ENCODE peak calls at places on chromosomes 5 and 9, in eight cellular contexts. One of them, this sample, is unnamed. For H3K9me3, the result is how much of the 10 kb centered on the place peaks cover.

GRCh38 chr9:93128011-93128714 is 5.9 kb downstream of the NINJ1 start:
- DNase-seq in uterus: no peak
- DNase-seq in breast epithelium: peak
- DNase-seq in right lobe of liver: peak
- DNase-seq in SK-N-MC: no peak
- DNase-seq in psoas muscle: peak
- DNase-seq in PC-3: no peak
- DNase-seq in left ventricle myocardium inferior: no peak
- DNase-seq in this sample: no peak

GRCh38 chr9:91156451-91157234 is 205.1 kb downstream of the AUH start:
- DNase-seq in uterus: no peak
- DNase-seq in breast epithelium: no peak
- DNase-seq in right lobe of liver: no peak
- DNase-seq in SK-N-MC: no peak
- DNase-seq in psoas muscle: no peak
- DNase-seq in PC-3: no peak
- DNase-seq in left ventricle myocardium inferior: no peak
- DNase-seq in this sample: no peak

GRCh38 chr5:150113047-150113744 is 26.8 kb upstream of the CSF1R start:
- DNase-seq in uterus: no peak
- DNase-seq in breast epithelium: peak
- DNase-seq in right lobe of liver: no peak
- DNase-seq in SK-N-MC: no peak
- DNase-seq in psoas muscle: no peak
- DNase-seq in PC-3: peak
- DNase-seq in left ventricle myocardium inferior: no peak
- DNase-seq in this sample: no peak

GRCh38 chr9:130962418-130963316 is 23.6 kb upstream of the FIBCD1 start:
- DNase-seq in uterus: peak
- DNase-seq in breast epithelium: no peak
- DNase-seq in right lobe of liver: no peak
- DNase-seq in SK-N-MC: no peak
- DNase-seq in psoas muscle: no peak
- DNase-seq in PC-3: peak
- DNase-seq in left ventricle myocardium inferior: no peak
- DNase-seq in this sample: no peak

GRCh38 chr9:109875495-109875894 is 95.5 kb downstream of the PALM2AKAP2 start:
- DNase-seq in uterus: no peak
- DNase-seq in breast epithelium: no peak
- DNase-seq in right lobe of liver: no peak
- DNase-seq in SK-N-MC: no peak
- DNase-seq in psoas muscle: no peak
- DNase-seq in PC-3: no peak
- DNase-seq in left ventricle myocardium inferior: no peak
- DNase-seq in this sample: no peak

GRCh38 chr5:45696206-45696836 is at the start of gene HCN1:
- DNase-seq in uterus: peak
- DNase-seq in breast epithelium: peak
- DNase-seq in right lobe of liver: peak
- DNase-seq in SK-N-MC: no peak
- DNase-seq in psoas muscle: peak
- DNase-seq in PC-3: no peak
- DNase-seq in left ventricle myocardium inferior: peak
- DNase-seq in this sample: no peak

GRCh38 chr9:13716620-13717019 is 437.1 kb upstream of the MPDZ start:
- DNase-seq in uterus: no peak
- DNase-seq in breast epithelium: no peak
- DNase-seq in right lobe of liver: no peak
- DNase-seq in SK-N-MC: no peak
- DNase-seq in psoas muscle: no peak
- DNase-seq in PC-3: no peak
- DNase-seq in left ventricle myocardium inferior: no peak
- DNase-seq in this sample: no peak

GRCh38 chr5:176583076-176583475 is 26.9 kb downstream of the GPRIN1 start:
- DNase-seq in uterus: no peak
- DNase-seq in breast epithelium: no peak
- DNase-seq in right lobe of liver: no peak
- DNase-seq in SK-N-MC: no peak
- DNase-seq in psoas muscle: no peak
- DNase-seq in PC-3: no peak
- DNase-seq in left ventricle myocardium inferior: no peak
- DNase-seq in this sample: no peak

GRCh38 chr5:153744751-153745150 is 254.3 kb downstream of the GRIA1 start:
- DNase-seq in uterus: no peak
- DNase-seq in breast epithelium: no peak
- DNase-seq in right lobe of liver: no peak
- DNase-seq in SK-N-MC: no peak
- DNase-seq in psoas muscle: no peak
- DNase-seq in PC-3: no peak
- DNase-seq in left ventricle myocardium inferior: no peak
- DNase-seq in this sample: no peak

GRCh38 chr5:4258170-4258569 is 662.5 kb downstream of the IRX1 start:
- DNase-seq in uterus: no peak
- DNase-seq in breast epithelium: no peak
- DNase-seq in right lobe of liver: no peak
- DNase-seq in SK-N-MC: no peak
- DNase-seq in psoas muscle: no peak
- DNase-seq in PC-3: no peak
- DNase-seq in left ventricle myocardium inferior: no peak
- DNase-seq in this sample: no peak

GRCh38 chr5:140239939-140240700 is 62.8 kb downstream of the PFDN1 start:
- DNase-seq in uterus: peak
- DNase-seq in breast epithelium: peak
- DNase-seq in right lobe of liver: peak
- DNase-seq in SK-N-MC: peak
- DNase-seq in psoas muscle: peak
- DNase-seq in PC-3: peak
- DNase-seq in left ventricle myocardium inferior: peak
- DNase-seq in this sample: no peak

GRCh38 chr5:176837707-176838115 is 27.4 kb downstream of the UNC5A start:
- DNase-seq in uterus: peak
- DNase-seq in breast epithelium: peak
- DNase-seq in right lobe of liver: peak
- DNase-seq in SK-N-MC: peak
- DNase-seq in psoas muscle: peak
- DNase-seq in PC-3: peak
- DNase-seq in left ventricle myocardium inferior: peak
- DNase-seq in this sample: peak

GRCh38 chr9:95434116-95435073 is 82.4 kb downstream of the PTCH1 start:
- DNase-seq in uterus: no peak
- DNase-seq in breast epithelium: no peak
- DNase-seq in right lobe of liver: no peak
- DNase-seq in SK-N-MC: no peak
- DNase-seq in psoas muscle: no peak
- DNase-seq in PC-3: no peak
- DNase-seq in left ventricle myocardium inferior: no peak
- DNase-seq in this sample: no peak

GRCh38 chr9:137866226-137867141 is 11.1 kb upstream of the CACNA1B start:
- DNase-seq in uterus: no peak
- DNase-seq in breast epithelium: no peak
- DNase-seq in right lobe of liver: no peak
- DNase-seq in SK-N-MC: no peak
- DNase-seq in psoas muscle: no peak
- DNase-seq in PC-3: no peak
- DNase-seq in left ventricle myocardium inferior: no peak
- DNase-seq in this sample: no peak

GRCh38 chr5:11164456-11165286 is 403.6 kb upstream of the DAP start:
- DNase-seq in uterus: no peak
- DNase-seq in breast epithelium: no peak
- DNase-seq in right lobe of liver: no peak
- DNase-seq in SK-N-MC: no peak
- DNase-seq in psoas muscle: no peak
- DNase-seq in PC-3: no peak
- DNase-seq in left ventricle myocardium inferior: no peak
- DNase-seq in this sample: no peak
- H3K9me3 ChIP-seq in uterus: under half
- H3K9me3 ChIP-seq in breast epithelium: under half
- H3K9me3 ChIP-seq in right lobe of liver: under half
- H3K9me3 ChIP-seq in SK-N-MC: under half
- H3K9me3 ChIP-seq in psoas muscle: under half
- H3K9me3 ChIP-seq in PC-3: under half
- H3K9me3 ChIP-seq in left ventricle myocardium inferior: under half
- H3K9me3 ChIP-seq in this sample: under half

GRCh38 chr5:170339780-170340167 is 42.2 kb upstream of the LCP2 start:
- DNase-seq in uterus: no peak
- DNase-seq in breast epithelium: no peak
- DNase-seq in right lobe of liver: no peak
- DNase-seq in SK-N-MC: no peak
- DNase-seq in psoas muscle: no peak
- DNase-seq in PC-3: no peak
- DNase-seq in left ventricle myocardium inferior: no peak
- DNase-seq in this sample: no peak

GRCh38 chr5:170345971-170346370 is 43.2 kb downstream of the KCNMB1 start:
- DNase-seq in uterus: no peak
- DNase-seq in breast epithelium: no peak
- DNase-seq in right lobe of liver: no peak
- DNase-seq in SK-N-MC: no peak
- DNase-seq in psoas muscle: no peak
- DNase-seq in PC-3: no peak
- DNase-seq in left ventricle myocardium inferior: no peak
- DNase-seq in this sample: no peak

GRCh38 chr5:170341545-170341944 is 44.0 kb upstream of the LCP2 start:
- DNase-seq in uterus: no peak
- DNase-seq in breast epithelium: no peak
- DNase-seq in right lobe of liver: no peak
- DNase-seq in SK-N-MC: no peak
- DNase-seq in psoas muscle: no peak
- DNase-seq in PC-3: no peak
- DNase-seq in left ventricle myocardium inferior: no peak
- DNase-seq in this sample: no peak

GRCh38 chr5:170342153-170342552 is 44.6 kb upstream of the LCP2 start:
- DNase-seq in uterus: no peak
- DNase-seq in breast epithelium: no peak
- DNase-seq in right lobe of liver: no peak
- DNase-seq in SK-N-MC: no peak
- DNase-seq in psoas muscle: no peak
- DNase-seq in PC-3: no peak
- DNase-seq in left ventricle myocardium inferior: no peak
- DNase-seq in this sample: no peak

GRCh38 chr5:170343177-170343576 is 45.6 kb upstream of the LCP2 start:
- DNase-seq in uterus: no peak
- DNase-seq in breast epithelium: no peak
- DNase-seq in right lobe of liver: no peak
- DNase-seq in SK-N-MC: no peak
- DNase-seq in psoas muscle: no peak
- DNase-seq in PC-3: no peak
- DNase-seq in left ventricle myocardium inferior: no peak
- DNase-seq in this sample: no peak
- H3K9me3 ChIP-seq in uterus: under half
- H3K9me3 ChIP-seq in breast epithelium: under half
- H3K9me3 ChIP-seq in right lobe of liver: under half
- H3K9me3 ChIP-seq in SK-N-MC: under half
- H3K9me3 ChIP-seq in psoas muscle: under half
- H3K9me3 ChIP-seq in PC-3: under half
- H3K9me3 ChIP-seq in left ventricle myocardium inferior: under half
- H3K9me3 ChIP-seq in this sample: under half

DNA sequence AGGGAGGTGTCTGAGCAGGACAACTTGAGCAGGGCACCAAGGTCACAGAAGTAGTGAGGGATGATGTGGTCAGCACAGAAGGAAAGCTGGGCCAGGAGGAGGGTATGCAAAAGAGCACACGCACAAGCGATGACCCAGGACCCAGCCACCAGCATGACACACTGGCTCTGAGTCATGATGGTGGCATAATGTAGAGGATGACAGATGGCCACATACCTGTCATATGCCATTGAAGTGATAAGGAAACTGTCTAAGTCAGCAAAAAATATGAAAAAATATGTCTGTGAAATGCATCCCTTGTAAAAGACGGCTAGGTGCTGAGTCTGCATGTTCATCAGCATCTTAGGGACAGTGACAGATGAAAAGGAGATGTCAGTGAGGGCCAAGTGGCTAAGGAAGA is 380 bp downstream of the OR1J1 start:
- DNase-seq in uterus: no peak
- DNase-seq in breast epithelium: no peak
- DNase-seq in right lobe of liver: no peak
- DNase-seq in SK-N-MC: no peak
- DNase-seq in psoas muscle: no peak
- DNase-seq in PC-3: no peak
- DNase-seq in left ventricle myocardium inferior: no peak
- DNase-seq in this sample: no peak
- H3K9me3 ChIP-seq in uterus: under half
- H3K9me3 ChIP-seq in breast epithelium: under half
- H3K9me3 ChIP-seq in right lobe of liver: under half
- H3K9me3 ChIP-seq in SK-N-MC: under half
- H3K9me3 ChIP-seq in psoas muscle: under half
- H3K9me3 ChIP-seq in PC-3: under half
- H3K9me3 ChIP-seq in left ventricle myocardium inferior: under half
- H3K9me3 ChIP-seq in this sample: under half

GRCh38 chr5:178376906-178377582 is 144.4 kb upstream of the PHYKPL start:
- DNase-seq in uterus: no peak
- DNase-seq in breast epithelium: no peak
- DNase-seq in right lobe of liver: no peak
- DNase-seq in SK-N-MC: no peak
- DNase-seq in psoas muscle: no peak
- DNase-seq in PC-3: no peak
- DNase-seq in left ventricle myocardium inferior: no peak
- DNase-seq in this sample: no peak

GRCh38 chr5:178380086-178380485 is 147.5 kb upstream of the PHYKPL start:
- DNase-seq in uterus: no peak
- DNase-seq in breast epithelium: no peak
- DNase-seq in right lobe of liver: no peak
- DNase-seq in SK-N-MC: no peak
- DNase-seq in psoas muscle: no peak
- DNase-seq in PC-3: no peak
- DNase-seq in left ventricle myocardium inferior: no peak
- DNase-seq in this sample: no peak

GRCh38 chr5:178378527-178379484 is 146.2 kb upstream of the PHYKPL start:
- DNase-seq in uterus: no peak
- DNase-seq in breast epithelium: no peak
- DNase-seq in right lobe of liver: no peak
- DNase-seq in SK-N-MC: no peak
- DNase-seq in psoas muscle: no peak
- DNase-seq in PC-3: no peak
- DNase-seq in left ventricle myocardium inferior: no peak
- DNase-seq in this sample: no peak

GRCh38 chr5:178375348-178375747 is 142.7 kb upstream of the PHYKPL start:
- DNase-seq in uterus: no peak
- DNase-seq in breast epithelium: no peak
- DNase-seq in right lobe of liver: no peak
- DNase-seq in SK-N-MC: no peak
- DNase-seq in psoas muscle: peak
- DNase-seq in PC-3: no peak
- DNase-seq in left ventricle myocardium inferior: no peak
- DNase-seq in this sample: no peak

DNA sequence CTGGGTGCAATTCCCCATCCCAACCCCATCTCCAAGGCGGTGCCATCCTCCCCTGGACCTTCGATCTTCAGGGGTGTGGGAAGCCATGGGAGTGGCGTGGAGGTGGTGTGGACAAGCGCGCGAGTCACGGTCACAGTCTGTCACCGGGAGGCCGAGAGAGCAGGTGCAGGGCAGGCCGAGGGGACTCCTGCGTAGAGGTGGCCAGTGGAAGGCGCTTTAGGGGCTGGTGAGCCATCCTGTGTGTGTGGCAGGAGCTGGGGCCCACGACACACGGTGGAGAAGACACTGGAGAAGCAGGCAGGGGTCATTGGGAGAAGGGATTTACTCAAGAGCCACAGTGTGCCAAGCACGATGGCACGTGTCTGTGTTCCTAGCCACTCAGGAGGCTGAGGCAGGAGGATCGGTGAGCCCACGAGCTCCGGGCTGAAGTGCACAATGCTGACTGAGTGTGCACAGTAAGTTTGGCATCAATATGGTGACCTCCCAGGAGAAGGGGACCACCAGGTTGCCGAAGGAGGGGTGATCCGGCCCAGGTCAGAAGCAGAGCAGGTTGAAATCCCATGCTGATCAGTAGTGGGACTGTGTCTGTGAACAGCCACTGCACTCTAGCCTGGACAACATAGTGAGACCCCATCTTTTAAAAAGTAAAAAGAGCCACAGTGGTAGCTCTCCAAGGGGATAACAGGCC is 145.1 kb upstream of the PHYKPL start:
- DNase-seq in uterus: no peak
- DNase-seq in breast epithelium: no peak
- DNase-seq in right lobe of liver: no peak
- DNase-seq in SK-N-MC: no peak
- DNase-seq in psoas muscle: no peak
- DNase-seq in PC-3: no peak
- DNase-seq in left ventricle myocardium inferior: no peak
- DNase-seq in this sample: no peak
- H3K9me3 ChIP-seq in uterus: under half
- H3K9me3 ChIP-seq in breast epithelium: under half
- H3K9me3 ChIP-seq in right lobe of liver: under half
- H3K9me3 ChIP-seq in SK-N-MC: under half
- H3K9me3 ChIP-seq in psoas muscle: under half
- H3K9me3 ChIP-seq in PC-3: under half
- H3K9me3 ChIP-seq in left ventricle myocardium inferior: under half
- H3K9me3 ChIP-seq in this sample: under half

This sample was measured in T-helper 17 cell.